ENCODE peak calls at places on chromosome 21, in ten cellular contexts. One of them, this sample, is unnamed.

GRCh38 chr21:31872452-31873274 is at the start of gene HUNK:
- DNase-seq in fibroblast of lung: peak
- DNase-seq in transverse colon: peak
- DNase-seq in A549: peak
- DNase-seq in heart left ventricle: peak
- DNase-seq in SJSA1: peak
- DNase-seq in breast epithelium: peak
- DNase-seq in mammary epithelial cell: peak
- DNase-seq in IMR-90: peak
- DNase-seq in endodermal cell: peak
- DNase-seq in this sample: peak

GRCh38 chr21:16402752-16403151 is 673.0 kb downstream of the USP25 start:
- DNase-seq in fibroblast of lung: no peak
- DNase-seq in transverse colon: no peak
- DNase-seq in A549: no peak
- DNase-seq in heart left ventricle: no peak
- DNase-seq in SJSA1: no peak
- DNase-seq in breast epithelium: no peak
- DNase-seq in mammary epithelial cell: no peak
- DNase-seq in IMR-90: no peak
- DNase-seq in endodermal cell: no peak
- DNase-seq in this sample: no peak

GRCh38 chr21:37045139-37045538 is 27.7 kb downstream of the PIGP start:
- DNase-seq in fibroblast of lung: no peak
- DNase-seq in transverse colon: no peak
- DNase-seq in A549: no peak
- DNase-seq in heart left ventricle: no peak
- DNase-seq in SJSA1: no peak
- DNase-seq in breast epithelium: no peak
- DNase-seq in mammary epithelial cell: no peak
- DNase-seq in IMR-90: no peak
- DNase-seq in endodermal cell: no peak
- DNase-seq in this sample: no peak

GRCh38 chr21:36429672-36430546 is 44.7 kb downstream of the CHAF1B start:
- DNase-seq in fibroblast of lung: peak
- DNase-seq in transverse colon: peak
- DNase-seq in A549: peak
- DNase-seq in heart left ventricle: peak
- DNase-seq in SJSA1: peak
- DNase-seq in breast epithelium: peak
- DNase-seq in mammary epithelial cell: peak
- DNase-seq in IMR-90: peak
- DNase-seq in endodermal cell: peak
- DNase-seq in this sample: peak

GRCh38 chr21:43015906-43016540 is 41.7 kb downstream of the PKNOX1 start:
- DNase-seq in fibroblast of lung: no peak
- DNase-seq in transverse colon: no peak
- DNase-seq in A549: no peak
- DNase-seq in heart left ventricle: no peak
- DNase-seq in SJSA1: no peak
- DNase-seq in breast epithelium: no peak
- DNase-seq in mammary epithelial cell: no peak
- DNase-seq in IMR-90: no peak
- DNase-seq in endodermal cell: no peak
- DNase-seq in this sample: no peak

GRCh38 chr21:16945580-16945979 is 567.3 kb upstream of the CXADR start:
- DNase-seq in fibroblast of lung: no peak
- DNase-seq in transverse colon: no peak
- DNase-seq in A549: no peak
- DNase-seq in heart left ventricle: no peak
- DNase-seq in SJSA1: no peak
- DNase-seq in breast epithelium: no peak
- DNase-seq in mammary epithelial cell: no peak
- DNase-seq in IMR-90: no peak
- DNase-seq in endodermal cell: no peak
- DNase-seq in this sample: no peak

GRCh38 chr21:44027607-44028286 is 15.6 kb downstream of the TRAPPC10 start:
- DNase-seq in fibroblast of lung: no peak
- DNase-seq in transverse colon: no peak
- DNase-seq in A549: no peak
- DNase-seq in heart left ventricle: no peak
- DNase-seq in SJSA1: no peak
- DNase-seq in breast epithelium: no peak
- DNase-seq in mammary epithelial cell: no peak
- DNase-seq in IMR-90: no peak
- DNase-seq in endodermal cell: no peak
- DNase-seq in this sample: no peak

GRCh38 chr21:28113718-28114117 is 879.0 kb downstream of the LTN1 start:
- DNase-seq in fibroblast of lung: no peak
- DNase-seq in transverse colon: no peak
- DNase-seq in A549: no peak
- DNase-seq in heart left ventricle: no peak
- DNase-seq in SJSA1: no peak
- DNase-seq in breast epithelium: no peak
- DNase-seq in mammary epithelial cell: no peak
- DNase-seq in IMR-90: no peak
- DNase-seq in endodermal cell: no peak
- DNase-seq in this sample: no peak

GRCh38 chr21:40049031-40049958 is 182.1 kb downstream of the PCP4 start:
- DNase-seq in fibroblast of lung: no peak
- DNase-seq in transverse colon: peak
- DNase-seq in A549: no peak
- DNase-seq in heart left ventricle: no peak
- DNase-seq in SJSA1: no peak
- DNase-seq in breast epithelium: no peak
- DNase-seq in mammary epithelial cell: peak
- DNase-seq in IMR-90: peak
- DNase-seq in endodermal cell: no peak
- DNase-seq in this sample: no peak

GRCh38 chr21:16587141-16587570 is 857.4 kb downstream of the USP25 start:
- DNase-seq in fibroblast of lung: peak
- DNase-seq in transverse colon: peak
- DNase-seq in A549: peak
- DNase-seq in heart left ventricle: peak
- DNase-seq in SJSA1: no peak
- DNase-seq in breast epithelium: peak
- DNase-seq in mammary epithelial cell: peak
- DNase-seq in IMR-90: peak
- DNase-seq in endodermal cell: peak
- DNase-seq in this sample: no peak

GRCh38 chr21:16279658-16280581 is 550.1 kb downstream of the USP25 start:
- DNase-seq in fibroblast of lung: peak
- DNase-seq in transverse colon: no peak
- DNase-seq in A549: peak
- DNase-seq in heart left ventricle: no peak
- DNase-seq in SJSA1: peak
- DNase-seq in breast epithelium: no peak
- DNase-seq in mammary epithelial cell: no peak
- DNase-seq in IMR-90: peak
- DNase-seq in endodermal cell: peak
- DNase-seq in this sample: no peak

GRCh38 chr21:31326478-31327247 is 17.4 kb downstream of the TIAM1 start:
- DNase-seq in fibroblast of lung: no peak
- DNase-seq in transverse colon: peak
- DNase-seq in A549: no peak
- DNase-seq in heart left ventricle: no peak
- DNase-seq in SJSA1: no peak
- DNase-seq in breast epithelium: no peak
- DNase-seq in mammary epithelial cell: no peak
- DNase-seq in IMR-90: no peak
- DNase-seq in endodermal cell: no peak
- DNase-seq in this sample: no peak

GRCh38 chr21:38798481-38798882 is 7.2 kb upstream of the ETS2 start:
- DNase-seq in fibroblast of lung: no peak
- DNase-seq in transverse colon: peak
- DNase-seq in A549: peak
- DNase-seq in heart left ventricle: no peak
- DNase-seq in SJSA1: peak
- DNase-seq in breast epithelium: no peak
- DNase-seq in mammary epithelial cell: peak
- DNase-seq in IMR-90: no peak
- DNase-seq in endodermal cell: peak
- DNase-seq in this sample: peak

GRCh38 chr21:8994640-8995511 is 1526.5 kb upstream of the TPTE start:
- DNase-seq in fibroblast of lung: no peak
- DNase-seq in transverse colon: no peak
- DNase-seq in A549: peak
- DNase-seq in heart left ventricle: no peak
- DNase-seq in SJSA1: no peak
- DNase-seq in breast epithelium: no peak
- DNase-seq in mammary epithelial cell: no peak
- DNase-seq in IMR-90: no peak
- DNase-seq in endodermal cell: no peak
- DNase-seq in this sample: no peak

GRCh38 chr21:36892201-36892600 is 74.3 kb downstream of the HLCS start:
- DNase-seq in fibroblast of lung: no peak
- DNase-seq in transverse colon: no peak
- DNase-seq in A549: no peak
- DNase-seq in heart left ventricle: no peak
- DNase-seq in SJSA1: no peak
- DNase-seq in breast epithelium: no peak
- DNase-seq in mammary epithelial cell: no peak
- DNase-seq in IMR-90: no peak
- DNase-seq in endodermal cell: no peak
- DNase-seq in this sample: no peak

GRCh38 chr21:37550618-37551405 is 184.2 kb downstream of the DYRK1A start:
- DNase-seq in fibroblast of lung: no peak
- DNase-seq in transverse colon: no peak
- DNase-seq in A549: no peak
- DNase-seq in heart left ventricle: no peak
- DNase-seq in SJSA1: no peak
- DNase-seq in breast epithelium: no peak
- DNase-seq in mammary epithelial cell: no peak
- DNase-seq in IMR-90: no peak
- DNase-seq in endodermal cell: peak
- DNase-seq in this sample: no peak

GRCh38 chr21:29145354-29145782 is 14.9 kb downstream of the MAP3K7CL start:
- DNase-seq in fibroblast of lung: peak
- DNase-seq in transverse colon: no peak
- DNase-seq in A549: peak
- DNase-seq in heart left ventricle: no peak
- DNase-seq in SJSA1: peak
- DNase-seq in breast epithelium: no peak
- DNase-seq in mammary epithelial cell: peak
- DNase-seq in IMR-90: peak
- DNase-seq in endodermal cell: no peak
- DNase-seq in this sample: peak

DNA sequence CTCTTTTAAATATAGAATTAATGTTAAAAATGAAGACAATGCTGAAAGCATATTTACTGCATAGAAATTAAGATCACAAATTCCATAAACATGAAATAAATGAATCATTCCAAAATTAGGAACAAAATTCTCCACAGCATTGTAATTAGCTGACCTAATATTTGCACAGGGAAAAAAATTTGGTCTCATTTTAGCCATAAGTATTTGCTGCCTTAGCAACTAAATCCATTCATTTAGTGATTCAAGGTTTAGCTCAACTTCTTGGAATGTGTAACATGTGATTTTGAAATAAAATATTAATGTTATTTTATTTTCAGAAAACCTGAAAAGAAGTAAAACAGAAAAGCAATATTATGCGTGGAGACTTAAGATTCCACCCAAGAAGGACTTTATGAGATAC is 25.5 kb downstream of the ADAMTS5 start:
- DNase-seq in fibroblast of lung: no peak
- DNase-seq in transverse colon: no peak
- DNase-seq in A549: no peak
- DNase-seq in heart left ventricle: no peak
- DNase-seq in SJSA1: no peak
- DNase-seq in breast epithelium: no peak
- DNase-seq in mammary epithelial cell: no peak
- DNase-seq in IMR-90: peak
- DNase-seq in endodermal cell: no peak
- DNase-seq in this sample: no peak
- H3K4me3 ChIP-seq in fibroblast of lung: no peak
- H3K4me3 ChIP-seq in transverse colon: no peak
- H3K4me3 ChIP-seq in A549: no peak
- H3K4me3 ChIP-seq in heart left ventricle: no peak
- H3K4me3 ChIP-seq in SJSA1: no peak
- H3K4me3 ChIP-seq in breast epithelium: no peak
- H3K4me3 ChIP-seq in mammary epithelial cell: no peak
- H3K4me3 ChIP-seq in IMR-90: no peak
- H3K4me3 ChIP-seq in endodermal cell: no peak
- H3K4me3 ChIP-seq in this sample: no peak

DNA sequence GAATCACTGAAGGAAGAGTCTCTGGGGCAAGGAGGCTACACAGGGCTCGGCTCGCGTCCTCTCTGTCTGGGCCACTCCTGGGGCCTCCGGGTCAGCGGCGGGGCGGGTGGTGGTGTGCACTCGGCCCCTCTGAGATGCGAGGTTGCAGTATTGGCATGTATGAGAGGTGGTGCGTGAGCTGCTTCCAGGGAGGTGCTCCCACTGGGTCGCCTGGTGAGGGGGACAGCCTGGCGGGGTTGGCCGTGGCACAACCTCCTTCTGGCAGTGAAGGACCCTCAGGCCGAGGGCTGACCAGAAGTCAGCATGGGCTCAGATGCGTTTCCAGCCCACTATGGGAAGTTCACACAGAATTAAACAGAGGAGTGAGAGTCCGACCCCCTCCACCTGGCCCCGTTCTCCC is 38.5 kb upstream of the COL18A1 start:
- DNase-seq in fibroblast of lung: no peak
- DNase-seq in transverse colon: no peak
- DNase-seq in A549: no peak
- DNase-seq in heart left ventricle: no peak
- DNase-seq in SJSA1: no peak
- DNase-seq in breast epithelium: no peak
- DNase-seq in mammary epithelial cell: no peak
- DNase-seq in IMR-90: no peak
- DNase-seq in endodermal cell: no peak
- DNase-seq in this sample: no peak
- H3K27ac ChIP-seq in fibroblast of lung: peak
- H3K27ac ChIP-seq in transverse colon: peak
- H3K27ac ChIP-seq in A549: peak
- H3K27ac ChIP-seq in heart left ventricle: peak
- H3K27ac ChIP-seq in SJSA1: peak
- H3K27ac ChIP-seq in breast epithelium: peak
- H3K27ac ChIP-seq in mammary epithelial cell: no peak
- H3K27ac ChIP-seq in IMR-90: peak
- H3K27ac ChIP-seq in endodermal cell: no peak
- H3K27ac ChIP-seq in this sample: no peak

GRCh38 chr21:33071878-33072306 is 2.0 kb downstream of the OLIG1 start:
- DNase-seq in fibroblast of lung: peak
- DNase-seq in transverse colon: no peak
- DNase-seq in A549: no peak
- DNase-seq in heart left ventricle: no peak
- DNase-seq in SJSA1: no peak
- DNase-seq in breast epithelium: no peak
- DNase-seq in mammary epithelial cell: peak
- DNase-seq in IMR-90: peak
- DNase-seq in endodermal cell: peak
- DNase-seq in this sample: no peak
- H3K4me3 ChIP-seq in fibroblast of lung: peak
- H3K4me3 ChIP-seq in transverse colon: no peak
- H3K4me3 ChIP-seq in A549: peak
- H3K4me3 ChIP-seq in heart left ventricle: peak
- H3K4me3 ChIP-seq in SJSA1: no peak
- H3K4me3 ChIP-seq in breast epithelium: peak
- H3K4me3 ChIP-seq in mammary epithelial cell: no peak
- H3K4me3 ChIP-seq in IMR-90: peak
- H3K4me3 ChIP-seq in endodermal cell: peak
- H3K4me3 ChIP-seq in this sample: peak

GRCh38 chr21:26117324-26117971 is 53.1 kb downstream of the APP start:
- DNase-seq in fibroblast of lung: no peak
- DNase-seq in transverse colon: no peak
- DNase-seq in A549: no peak
- DNase-seq in heart left ventricle: no peak
- DNase-seq in SJSA1: no peak
- DNase-seq in breast epithelium: no peak
- DNase-seq in mammary epithelial cell: no peak
- DNase-seq in IMR-90: no peak
- DNase-seq in endodermal cell: no peak
- DNase-seq in this sample: no peak
- H3K27ac ChIP-seq in fibroblast of lung: no peak
- H3K27ac ChIP-seq in transverse colon: no peak
- H3K27ac ChIP-seq in A549: no peak
- H3K27ac ChIP-seq in heart left ventricle: no peak
- H3K27ac ChIP-seq in SJSA1: peak
- H3K27ac ChIP-seq in breast epithelium: peak
- H3K27ac ChIP-seq in mammary epithelial cell: peak
- H3K27ac ChIP-seq in IMR-90: no peak
- H3K27ac ChIP-seq in endodermal cell: no peak
- H3K27ac ChIP-seq in this sample: no peak

This sample was measured in small intestine.